ENCODE peak calls at places on chromosome 21, in six cellular contexts. One of them, this sample, is unnamed.

GRCh38 chr21:36576441-36576840 is 96.5 kb upstream of the CLDN14 start:
- DNase-seq in germinal center: no peak
- DNase-seq in heart left ventricle: no peak
- DNase-seq in NCI-H2081: no peak
- DNase-seq in CD4-positive, alpha-beta T cell: no peak
- DNase-seq in neural crest cell: no peak
- DNase-seq in this sample: no peak

GRCh38 chr21:43864806-43865470 is at the start of gene AGPAT3:
- DNase-seq in germinal center: peak; percentile 46
- DNase-seq in heart left ventricle: peak; percentile 31
- DNase-seq in NCI-H2081: no peak
- DNase-seq in CD4-positive, alpha-beta T cell: peak; percentile 50
- DNase-seq in neural crest cell: no peak
- DNase-seq in this sample: peak; percentile 46

GRCh38 chr21:34544032-34544496 is 32.1 kb upstream of the KCNE1 start:
- DNase-seq in germinal center: peak; percentile 53
- DNase-seq in heart left ventricle: peak; percentile 62
- DNase-seq in NCI-H2081: peak; percentile 3
- DNase-seq in CD4-positive, alpha-beta T cell: no peak
- DNase-seq in neural crest cell: peak; percentile 38
- DNase-seq in this sample: peak; percentile 91

GRCh38 chr21:41821081-41821755 is 54.4 kb upstream of the RIPK4 start:
- DNase-seq in germinal center: no peak
- DNase-seq in heart left ventricle: no peak
- DNase-seq in NCI-H2081: no peak
- DNase-seq in CD4-positive, alpha-beta T cell: no peak
- DNase-seq in neural crest cell: no peak
- DNase-seq in this sample: peak; percentile 36

GRCh38 chr21:43925096-43925481 is 60.1 kb downstream of the AGPAT3 start:
- DNase-seq in germinal center: no peak
- DNase-seq in heart left ventricle: peak; percentile 57
- DNase-seq in NCI-H2081: no peak
- DNase-seq in CD4-positive, alpha-beta T cell: no peak
- DNase-seq in neural crest cell: no peak
- DNase-seq in this sample: peak; percentile 63

GRCh38 chr21:17501107-17502006 is 11.5 kb upstream of the CXADR start:
- DNase-seq in germinal center: no peak
- DNase-seq in heart left ventricle: no peak
- DNase-seq in NCI-H2081: no peak
- DNase-seq in CD4-positive, alpha-beta T cell: no peak
- DNase-seq in neural crest cell: no peak
- DNase-seq in this sample: no peak

GRCh38 chr21:38661296-38662223 is 144.2 kb upstream of the ETS2 start:
- DNase-seq in germinal center: no peak
- DNase-seq in heart left ventricle: peak; percentile 36
- DNase-seq in NCI-H2081: no peak
- DNase-seq in CD4-positive, alpha-beta T cell: no peak
- DNase-seq in neural crest cell: peak; percentile 20
- DNase-seq in this sample: no peak

GRCh38 chr21:42570362-42570761 is 56.7 kb downstream of the SLC37A1 start:
- DNase-seq in germinal center: no peak
- DNase-seq in heart left ventricle: peak; percentile 11
- DNase-seq in NCI-H2081: no peak
- DNase-seq in CD4-positive, alpha-beta T cell: peak; percentile 15
- DNase-seq in neural crest cell: no peak
- DNase-seq in this sample: peak; percentile 49

GRCh38 chr21:30605968-30606367 is 5.1 kb downstream of the KRTAP22-1 start:
- DNase-seq in germinal center: no peak
- DNase-seq in heart left ventricle: no peak
- DNase-seq in NCI-H2081: no peak
- DNase-seq in CD4-positive, alpha-beta T cell: no peak
- DNase-seq in neural crest cell: no peak
- DNase-seq in this sample: no peak

GRCh38 chr21:28580585-28580984 is 412.1 kb downstream of the LTN1 start:
- DNase-seq in germinal center: no peak
- DNase-seq in heart left ventricle: no peak
- DNase-seq in NCI-H2081: no peak
- DNase-seq in CD4-positive, alpha-beta T cell: no peak
- DNase-seq in neural crest cell: no peak
- DNase-seq in this sample: no peak

GRCh38 chr21:35857082-35857481 is 203.2 kb downstream of the SETD4 start:
- DNase-seq in germinal center: no peak
- DNase-seq in heart left ventricle: no peak
- DNase-seq in NCI-H2081: no peak
- DNase-seq in CD4-positive, alpha-beta T cell: no peak
- DNase-seq in neural crest cell: no peak
- DNase-seq in this sample: no peak

GRCh38 chr21:34367320-34367935 is 3.6 kb downstream of the KCNE2 start:
- DNase-seq in germinal center: peak; percentile 22
- DNase-seq in heart left ventricle: no peak
- DNase-seq in NCI-H2081: peak; percentile 57
- DNase-seq in CD4-positive, alpha-beta T cell: no peak
- DNase-seq in neural crest cell: peak; percentile 45
- DNase-seq in this sample: no peak

GRCh38 chr21:31630062-31630711 is 29.3 kb upstream of the SOD1 start:
- DNase-seq in germinal center: no peak
- DNase-seq in heart left ventricle: no peak
- DNase-seq in NCI-H2081: no peak
- DNase-seq in CD4-positive, alpha-beta T cell: no peak
- DNase-seq in neural crest cell: no peak
- DNase-seq in this sample: peak; percentile 81

GRCh38 chr21:17513214-17514123 is 626 bp downstream of the CXADR start:
- DNase-seq in germinal center: peak; percentile 18
- DNase-seq in heart left ventricle: peak; percentile 33
- DNase-seq in NCI-H2081: no peak
- DNase-seq in CD4-positive, alpha-beta T cell: peak; percentile 35
- DNase-seq in neural crest cell: peak; percentile 27
- DNase-seq in this sample: peak; percentile 55

GRCh38 chr21:42406201-42406601 is 2.5 kb downstream of the UBASH3A start:
- DNase-seq in germinal center: no peak
- DNase-seq in heart left ventricle: no peak
- DNase-seq in NCI-H2081: no peak
- DNase-seq in CD4-positive, alpha-beta T cell: peak; percentile 52
- DNase-seq in neural crest cell: no peak
- DNase-seq in this sample: no peak

GRCh38 chr21:46552865-46553379 is 52.0 kb downstream of the S100B start:
- DNase-seq in germinal center: no peak
- DNase-seq in heart left ventricle: no peak
- DNase-seq in NCI-H2081: no peak
- DNase-seq in CD4-positive, alpha-beta T cell: no peak
- DNase-seq in neural crest cell: no peak
- DNase-seq in this sample: peak; percentile 31

GRCh38 chr21:33025471-33026298 is at the start of gene OLIG2:
- DNase-seq in germinal center: no peak
- DNase-seq in heart left ventricle: no peak
- DNase-seq in NCI-H2081: peak; percentile 52
- DNase-seq in CD4-positive, alpha-beta T cell: no peak
- DNase-seq in neural crest cell: peak; percentile 75
- DNase-seq in this sample: no peak

GRCh38 chr21:27219068-27219467 is 252.2 kb upstream of the ADAMTS5 start:
- DNase-seq in germinal center: no peak
- DNase-seq in heart left ventricle: no peak
- DNase-seq in NCI-H2081: no peak
- DNase-seq in CD4-positive, alpha-beta T cell: no peak
- DNase-seq in neural crest cell: no peak
- DNase-seq in this sample: no peak

GRCh38 chr21:36096398-36097290 is 26.8 kb downstream of the CBR1 start:
- DNase-seq in germinal center: no peak
- DNase-seq in heart left ventricle: no peak
- DNase-seq in NCI-H2081: no peak
- DNase-seq in CD4-positive, alpha-beta T cell: no peak
- DNase-seq in neural crest cell: no peak
- DNase-seq in this sample: no peak

GRCh38 chr21:16113052-16113715 is 383.4 kb downstream of the USP25 start:
- DNase-seq in germinal center: no peak
- DNase-seq in heart left ventricle: no peak
- DNase-seq in NCI-H2081: no peak
- DNase-seq in CD4-positive, alpha-beta T cell: no peak
- DNase-seq in neural crest cell: no peak
- DNase-seq in this sample: no peak

GRCh38 chr21:44709426-44710293 is 1.7 kb downstream of the TSPEAR start:
- DNase-seq in germinal center: no peak
- DNase-seq in heart left ventricle: no peak
- DNase-seq in NCI-H2081: peak; percentile 64
- DNase-seq in CD4-positive, alpha-beta T cell: peak; percentile 36
- DNase-seq in neural crest cell: no peak
- DNase-seq in this sample: no peak

GRCh38 chr21:43984905-43985689 is 27.0 kb upstream of the TRAPPC10 start:
- DNase-seq in germinal center: no peak
- DNase-seq in heart left ventricle: no peak
- DNase-seq in NCI-H2081: no peak
- DNase-seq in CD4-positive, alpha-beta T cell: no peak
- DNase-seq in neural crest cell: no peak
- DNase-seq in this sample: no peak

GRCh38 chr21:35511298-35512162 is 462.4 kb upstream of the RUNX1 start:
- DNase-seq in germinal center: no peak
- DNase-seq in heart left ventricle: no peak
- DNase-seq in NCI-H2081: no peak
- DNase-seq in CD4-positive, alpha-beta T cell: no peak
- DNase-seq in neural crest cell: no peak
- DNase-seq in this sample: no peak

GRCh38 chr21:33973268-33973667 is 57.7 kb upstream of the ATP5PO start:
- DNase-seq in germinal center: no peak
- DNase-seq in heart left ventricle: no peak
- DNase-seq in NCI-H2081: no peak
- DNase-seq in CD4-positive, alpha-beta T cell: no peak
- DNase-seq in neural crest cell: no peak
- DNase-seq in this sample: no peak

GRCh38 chr21:39022901-39023693 is 160.2 kb downstream of the PSMG1 start:
- DNase-seq in germinal center: no peak
- DNase-seq in heart left ventricle: peak; percentile 78
- DNase-seq in NCI-H2081: peak; percentile 42
- DNase-seq in CD4-positive, alpha-beta T cell: no peak
- DNase-seq in neural crest cell: no peak
- DNase-seq in this sample: peak; percentile 80

GRCh38 chr21:37380349-37381323 is 14.1 kb downstream of the DYRK1A start:
- DNase-seq in germinal center: no peak
- DNase-seq in heart left ventricle: no peak
- DNase-seq in NCI-H2081: peak; percentile 40
- DNase-seq in CD4-positive, alpha-beta T cell: no peak
- DNase-seq in neural crest cell: no peak
- DNase-seq in this sample: peak; percentile 63

GRCh38 chr21:46633561-46633960 is 1.9 kb upstream of the PRMT2 start:
- DNase-seq in germinal center: no peak
- DNase-seq in heart left ventricle: no peak
- DNase-seq in NCI-H2081: no peak
- DNase-seq in CD4-positive, alpha-beta T cell: no peak
- DNase-seq in neural crest cell: no peak
- DNase-seq in this sample: no peak

GRCh38 chr21:32329331-32329730 is 30.7 kb downstream of the MRAP start:
- DNase-seq in germinal center: no peak
- DNase-seq in heart left ventricle: no peak
- DNase-seq in NCI-H2081: no peak
- DNase-seq in CD4-positive, alpha-beta T cell: no peak
- DNase-seq in neural crest cell: no peak
- DNase-seq in this sample: no peak

GRCh38 chr21:45505416-45506021 is 36.7 kb downstream of the SLC19A1 start:
- DNase-seq in germinal center: no peak
- DNase-seq in heart left ventricle: peak; percentile 23
- DNase-seq in NCI-H2081: peak; percentile 27
- DNase-seq in CD4-positive, alpha-beta T cell: no peak
- DNase-seq in neural crest cell: no peak
- DNase-seq in this sample: peak; percentile 56

GRCh38 chr21:44552681-44553080 is 1.4 kb upstream of the KRTAP10-2 start:
- DNase-seq in germinal center: no peak
- DNase-seq in heart left ventricle: no peak
- DNase-seq in NCI-H2081: no peak
- DNase-seq in CD4-positive, alpha-beta T cell: no peak
- DNase-seq in neural crest cell: no peak
- DNase-seq in this sample: no peak

GRCh38 chr21:45306832-45307571 is 19.3 kb upstream of the POFUT2 start:
- DNase-seq in germinal center: no peak
- DNase-seq in heart left ventricle: peak; percentile 93
- DNase-seq in NCI-H2081: no peak
- DNase-seq in CD4-positive, alpha-beta T cell: no peak
- DNase-seq in neural crest cell: peak; percentile 69
- DNase-seq in this sample: peak; percentile 62